ENCODE peak calls at places on chromosomes 2 and 18, in four cellular contexts. One of them, this sample, is unnamed.
A peak's percentile ranks its signal among the peaks of the same experiment; 100 is the strongest.

GRCh38 chr18:59353079-59353680 is 5.9 kb downstream of the LMAN1 start:
- DNase-seq in DMS79 treated with DMSO at 0.1 percent for 48 hours: peak; percentile 21
- DNase-seq in hepatic stellate cell: no peak
- DNase-seq in choroid plexus epithelial cell: peak; percentile 18
- DNase-seq in this sample: no peak

GRCh38 chr2:8427211-8427610 is 254.6 kb upstream of the ID2 start:
- DNase-seq in DMS79 treated with DMSO at 0.1 percent for 48 hours: no peak
- DNase-seq in choroid plexus epithelial cell: no peak
- DNase-seq in hepatic stellate cell: no peak
- DNase-seq in this sample: no peak

GRCh38 chr2:85648619-85649018 is 19.4 kb downstream of the SFTPB start:
- DNase-seq in choroid plexus epithelial cell: peak; percentile 84
- DNase-seq in DMS79 treated with DMSO at 0.1 percent for 48 hours: no peak
- DNase-seq in hepatic stellate cell: peak; percentile 67
- DNase-seq in this sample: peak; percentile 68

GRCh38 chr2:163681765-163682164 is 54.0 kb downstream of the FIGN start:
- DNase-seq in choroid plexus epithelial cell: peak; percentile 63
- DNase-seq in hepatic stellate cell: no peak
- DNase-seq in DMS79 treated with DMSO at 0.1 percent for 48 hours: no peak
- DNase-seq in this sample: peak; percentile 20

GRCh38 chr2:23711979-23712755 is 214.8 kb downstream of the ATAD2B start:
- DNase-seq in hepatic stellate cell: peak; percentile 65
- DNase-seq in choroid plexus epithelial cell: peak; percentile 90
- DNase-seq in DMS79 treated with DMSO at 0.1 percent for 48 hours: peak; percentile 76
- DNase-seq in this sample: no peak

GRCh38 chr2:37629529-37629928 is 41.9 kb downstream of the CDC42EP3 start:
- DNase-seq in hepatic stellate cell: no peak
- DNase-seq in DMS79 treated with DMSO at 0.1 percent for 48 hours: no peak
- DNase-seq in choroid plexus epithelial cell: peak; percentile 55
- DNase-seq in this sample: no peak

GRCh38 chr2:20633794-20634259 is 17.1 kb downstream of the HS1BP3 start:
- DNase-seq in choroid plexus epithelial cell: no peak
- DNase-seq in DMS79 treated with DMSO at 0.1 percent for 48 hours: peak; percentile 84
- DNase-seq in hepatic stellate cell: no peak
- DNase-seq in this sample: no peak

GRCh38 chr2:54680397-54681032 is 42.9 kb upstream of the EML6 start:
- DNase-seq in hepatic stellate cell: no peak
- DNase-seq in choroid plexus epithelial cell: no peak
- DNase-seq in DMS79 treated with DMSO at 0.1 percent for 48 hours: no peak
- DNase-seq in this sample: no peak

GRCh38 chr2:119253760-119254600 is 30.3 kb downstream of the STEAP3 start:
- DNase-seq in DMS79 treated with DMSO at 0.1 percent for 48 hours: no peak
- DNase-seq in choroid plexus epithelial cell: no peak
- DNase-seq in hepatic stellate cell: no peak
- DNase-seq in this sample: no peak

GRCh38 chr2:71686781-71687180 is 233.4 kb downstream of the DYSF start:
- DNase-seq in choroid plexus epithelial cell: no peak
- DNase-seq in hepatic stellate cell: no peak
- DNase-seq in DMS79 treated with DMSO at 0.1 percent for 48 hours: no peak
- DNase-seq in this sample: no peak

GRCh38 chr2:157404363-157404762 is 39.5 kb downstream of the CYTIP start:
- DNase-seq in hepatic stellate cell: no peak
- DNase-seq in choroid plexus epithelial cell: no peak
- DNase-seq in DMS79 treated with DMSO at 0.1 percent for 48 hours: no peak
- DNase-seq in this sample: no peak

GRCh38 chr2:236908456-236909388 is 177.0 kb upstream of the COPS8 start:
- DNase-seq in choroid plexus epithelial cell: no peak
- DNase-seq in DMS79 treated with DMSO at 0.1 percent for 48 hours: no peak
- DNase-seq in hepatic stellate cell: no peak
- DNase-seq in this sample: no peak

GRCh38 chr2:46122971-46123365 is 174.2 kb upstream of the EPAS1 start:
- DNase-seq in DMS79 treated with DMSO at 0.1 percent for 48 hours: no peak
- DNase-seq in hepatic stellate cell: no peak
- DNase-seq in choroid plexus epithelial cell: no peak
- DNase-seq in this sample: no peak

GRCh38 chr18:68843467-68844089 is 45.7 kb downstream of the CCDC102B start:
- DNase-seq in hepatic stellate cell: no peak
- DNase-seq in DMS79 treated with DMSO at 0.1 percent for 48 hours: no peak
- DNase-seq in choroid plexus epithelial cell: peak; percentile 25
- DNase-seq in this sample: no peak

GRCh38 chr2:236319036-236319435 is 54.8 kb upstream of the ASB18 start:
- DNase-seq in choroid plexus epithelial cell: no peak
- DNase-seq in DMS79 treated with DMSO at 0.1 percent for 48 hours: no peak
- DNase-seq in hepatic stellate cell: no peak
- DNase-seq in this sample: no peak

GRCh38 chr2:119810039-119810630 is 50.4 kb downstream of the PTPN4 start:
- DNase-seq in DMS79 treated with DMSO at 0.1 percent for 48 hours: no peak
- DNase-seq in hepatic stellate cell: no peak
- DNase-seq in choroid plexus epithelial cell: peak; percentile 15
- DNase-seq in this sample: no peak

GRCh38 chr2:101311390-101312019 is 3.0 kb upstream of the RNF149 start:
- DNase-seq in choroid plexus epithelial cell: no peak
- DNase-seq in hepatic stellate cell: no peak
- DNase-seq in DMS79 treated with DMSO at 0.1 percent for 48 hours: no peak
- DNase-seq in this sample: no peak

GRCh38 chr18:5894613-5895299 is 566 bp downstream of the TMEM200C start:
- DNase-seq in choroid plexus epithelial cell: no peak
- DNase-seq in DMS79 treated with DMSO at 0.1 percent for 48 hours: peak; percentile 83
- DNase-seq in hepatic stellate cell: peak; percentile 19
- DNase-seq in this sample: no peak

GRCh38 chr2:72515696-72516095 is 310.1 kb downstream of the EXOC6B start:
- DNase-seq in choroid plexus epithelial cell: peak; percentile 11
- DNase-seq in hepatic stellate cell: no peak
- DNase-seq in DMS79 treated with DMSO at 0.1 percent for 48 hours: no peak
- DNase-seq in this sample: no peak

GRCh38 chr2:217846321-217846743 is 156.5 kb downstream of the TNS1 start:
- DNase-seq in hepatic stellate cell: no peak
- DNase-seq in DMS79 treated with DMSO at 0.1 percent for 48 hours: no peak
- DNase-seq in choroid plexus epithelial cell: no peak
- DNase-seq in this sample: no peak

GRCh38 chr2:11482473-11483031 is 16.6 kb upstream of the E2F6 start:
- DNase-seq in choroid plexus epithelial cell: no peak
- DNase-seq in hepatic stellate cell: no peak
- DNase-seq in DMS79 treated with DMSO at 0.1 percent for 48 hours: no peak
- DNase-seq in this sample: peak; percentile 36

GRCh38 chr2:108288534-108289106 is at the start of gene SULT1C2:
- DNase-seq in hepatic stellate cell: no peak
- DNase-seq in choroid plexus epithelial cell: peak; percentile 100
- DNase-seq in DMS79 treated with DMSO at 0.1 percent for 48 hours: peak; percentile 94
- DNase-seq in this sample: no peak

GRCh38 chr18:58831610-58832009 is 33.1 kb upstream of the ZNF532 start:
- DNase-seq in choroid plexus epithelial cell: peak; percentile 51
- DNase-seq in hepatic stellate cell: peak; percentile 47
- DNase-seq in DMS79 treated with DMSO at 0.1 percent for 48 hours: no peak
- DNase-seq in this sample: peak; percentile 74

This sample was measured in AG08396.